ENCODE peak calls at places on chromosomes 13 and 19, in five cellular contexts. P is IMR-90, D is HepG2, Y is K562, T is H1. I is an unnamed sample.

GRCh38 chr19:50759886-50760285 is 10.4 kb upstream of the GPR32 start:
- DNase-seq in Y (peak), D (peak), T (no peak), P (peak), I (peak)

GRCh38 chr13:30978981-30979956 is 46.8 kb downstream of the TEX26 start:
- DNase-seq in Y (peak), D (peak), P (no peak), T (peak), I (peak)

GRCh38 chr19:55657004-55657747 is 2.3 kb downstream of the U2AF2 start:
- DNase-seq in Y (peak), D (no peak), P (no peak), T (no peak), I (no peak)

GRCh38 chr19:42122691-42123607 is 9.3 kb downstream of the POU2F2 start:
- DNase-seq in P (no peak), D (no peak), T (no peak), Y (no peak), I (no peak)

GRCh38 chr19:6801397-6802086 is 29.0 kb downstream of the VAV1 start:
- DNase-seq in P (no peak), Y (peak), T (peak), D (no peak), I (peak)

GRCh38 chr19:5141278-5141925 is 172.5 kb downstream of the KDM4B start:
- DNase-seq in P (peak), T (no peak), Y (no peak), D (no peak), I (no peak)

GRCh38 chr19:32396046-32396652 is 9.4 kb upstream of the DPY19L3 start:
- DNase-seq in T (no peak), Y (no peak), D (no peak), P (no peak), I (no peak)

GRCh38 chr19:2280633-2281264 is 1.2 kb downstream of the PEAK3 start:
- DNase-seq in T (no peak), Y (no peak), P (no peak), D (no peak), I (no peak)

GRCh38 chr13:39600766-39601165 is 2.2 kb downstream of the LHFPL6 start:
- DNase-seq in Y (no peak), P (no peak), D (no peak), T (peak), I (no peak)

GRCh38 chr13:107258599-107259187 is 690.8 kb upstream of the ARGLU1 start:
- DNase-seq in T (no peak), P (peak), Y (no peak), D (no peak), I (no peak)

GRCh38 chr13:98707309-98707999 is 45.0 kb downstream of the SLC15A1 start:
- DNase-seq in D (no peak), T (no peak), Y (no peak), P (no peak), I (no peak)

GRCh38 chr19:51201712-51202111 is 23.2 kb upstream of the CD33 start:
- DNase-seq in P (no peak), Y (no peak), T (no peak), D (no peak), I (no peak)

GRCh38 chr13:110520431-110521295 is 40.9 kb downstream of the RAB20 start:
- DNase-seq in T (no peak), P (peak), Y (no peak), D (no peak), I (peak)

GRCh38 chr19:5903054-5903501 is 512 bp downstream of the NDUFA11 start:
- DNase-seq in D (no peak), T (no peak), Y (peak), P (peak), I (no peak)

GRCh38 chr13:44394649-44395048 is 21.0 kb downstream of the SERP2 start:
- DNase-seq in Y (no peak), D (no peak), P (no peak), T (no peak), I (no peak)

GRCh38 chr19:31312004-31312403 is 37.2 kb downstream of the TSHZ3 start:
- DNase-seq in P (peak), Y (peak), D (no peak), T (no peak), I (no peak)

GRCh38 chr19:38793186-38793585 is 4.2 kb downstream of the LGALS7B start:
- DNase-seq in D (no peak), T (no peak), P (peak), Y (no peak), I (no peak)

GRCh38 chr19:51713319-51714285 is 10.2 kb downstream of the HAS1 start:
- DNase-seq in D (no peak), P (no peak), Y (no peak), T (no peak), I (no peak)

GRCh38 chr13:29859971-29860370 is 9.6 kb upstream of the UBL3 start:
- DNase-seq in P (peak), D (no peak), Y (no peak), T (no peak), I (no peak)

GRCh38 chr13:94886191-94886590 is 173.8 kb upstream of the SOX21 start:
- DNase-seq in D (no peak), P (no peak), T (no peak), Y (no peak), I (no peak)

GRCh38 chr19:18049390-18049789 is 37.3 kb downstream of the IL12RB1 start:
- DNase-seq in D (no peak), Y (no peak), T (no peak), P (peak), I (no peak)

GRCh38 chr13:107124129-107124718 is 556.3 kb upstream of the ARGLU1 start:
- DNase-seq in T (no peak), D (peak), Y (no peak), P (peak), I (peak)

GRCh38 chr13:105638446-105638845 is 897.0 kb downstream of the EFNB2 start:
- DNase-seq in Y (no peak), D (no peak), P (peak), T (no peak), I (no peak)

GRCh38 chr13:26624572-26624971 is 67.1 kb downstream of the WASF3 start:
- DNase-seq in P (no peak), D (no peak), T (no peak), Y (no peak), I (no peak)

GRCh38 chr19:41437944-41438574 is 1.7 kb downstream of the DMAC2 start:
- DNase-seq in Y (no peak), T (no peak), D (no peak), P (no peak), I (no peak)

GRCh38 chr13:40247845-40248244 is 418.6 kb downstream of the FOXO1 start:
- DNase-seq in P (no peak), T (no peak), D (no peak), Y (no peak), I (no peak)

GRCh38 chr13:29758591-29759114 is 91.8 kb downstream of the UBL3 start:
- DNase-seq in P (no peak), D (peak), T (no peak), Y (peak), I (no peak)

GRCh38 chr13:59247166-59247565 is 916.6 kb downstream of the DIAPH3 start:
- DNase-seq in P (no peak), D (no peak), T (no peak), Y (peak), I (no peak)

GRCh38 chr13:111418101-111418500 is 97.7 kb downstream of the TEX29 start:
- DNase-seq in D (no peak), P (no peak), T (no peak), Y (no peak), I (no peak)

GRCh38 chr13:44238011-44238421 is 135.6 kb upstream of the SERP2 start:
- DNase-seq in D (no peak), Y (no peak), P (peak), T (no peak), I (no peak)

GRCh38 chr13:101309014-101309619 is 107.2 kb downstream of the NALCN start:
- DNase-seq in D (no peak), T (no peak), Y (no peak), P (peak), I (no peak)

GRCh38 chr13:25868483-25868882 is 183.3 kb downstream of the SHISA2 start:
- DNase-seq in Y (no peak), T (no peak), D (no peak), P (no peak), I (no peak)

GRCh38 chr13:40803316-40803715 is 13.9 kb downstream of the SLC25A15 start:
- DNase-seq in T (no peak), D (no peak), P (no peak), Y (no peak), I (no peak)

GRCh38 chr13:99104396-99104795 is 96.3 kb upstream of the UBAC2 start:
- DNase-seq in P (no peak), D (no peak), T (no peak), Y (peak), I (no peak)

GRCh38 chr19:8515317-8515716 is 1.4 kb upstream of the ZNF414 start:
- DNase-seq in D (no peak), T (no peak), Y (peak), P (no peak), I (no peak)

GRCh38 chr19:53873451-53874383 is 6.0 kb downstream of the MYADM start:
- DNase-seq in D (no peak), T (no peak), P (no peak), Y (no peak), I (no peak)
- TF ChIP-seq MAFK in D (no peak), T (no peak), P (no peak), Y (no peak), I (no peak)

GRCh38 chr19:40431698-40432097 is 5.9 kb upstream of the SERTAD1 start:
- DNase-seq in P (no peak), D (no peak), Y (no peak), T (no peak), I (no peak)

GRCh38 chr19:40438284-40438683 is 5.9 kb downstream of the SERTAD3 start:
- DNase-seq in P (no peak), D (no peak), T (no peak), Y (no peak), I (no peak)

GRCh38 chr19:40433391-40434216 is 7.8 kb upstream of the SERTAD1 start:
- DNase-seq in T (peak), P (peak), D (peak), Y (peak), I (peak)
- TF ChIP-seq POLR2A in T (peak), P (peak), D (peak), Y (peak), I (peak)

DNA sequence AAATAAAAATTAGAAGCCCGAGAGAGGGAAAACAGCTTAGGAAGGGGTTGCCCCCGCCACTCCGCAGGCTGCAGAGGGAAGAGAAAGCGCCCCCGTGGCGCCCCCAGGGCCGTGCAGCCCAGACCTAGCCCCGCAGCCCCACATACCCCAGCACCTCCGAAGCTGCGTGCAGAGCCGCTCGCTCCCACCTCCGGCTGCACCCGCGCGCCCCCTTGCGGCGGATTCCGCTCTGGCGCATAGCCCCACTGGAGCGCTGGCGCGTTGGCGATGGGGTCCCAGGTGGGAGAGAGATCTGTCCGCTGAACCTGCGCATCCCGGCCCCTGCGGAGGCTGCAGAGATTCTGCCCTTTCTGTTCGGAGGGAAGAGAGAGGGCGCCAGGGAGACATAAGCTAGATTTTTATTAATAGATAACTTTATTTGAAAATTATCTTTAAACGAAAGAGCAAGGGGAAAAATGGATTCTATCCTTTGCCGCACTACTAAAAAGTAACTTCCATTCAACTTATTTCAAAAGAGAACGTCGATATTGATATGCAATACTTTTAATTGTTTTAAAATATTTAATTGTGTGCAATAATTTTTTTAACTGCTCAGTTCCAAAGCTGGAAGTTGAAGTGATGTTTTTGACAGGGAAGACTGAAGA is 11.7 kb upstream of the CLN5 start:
- DNase-seq in Y (peak), D (peak), P (peak), T (peak), I (peak)
- TF ChIP-seq MAFK in Y (no peak), D (no peak), P (no peak), T (no peak), I (no peak)

DNA sequence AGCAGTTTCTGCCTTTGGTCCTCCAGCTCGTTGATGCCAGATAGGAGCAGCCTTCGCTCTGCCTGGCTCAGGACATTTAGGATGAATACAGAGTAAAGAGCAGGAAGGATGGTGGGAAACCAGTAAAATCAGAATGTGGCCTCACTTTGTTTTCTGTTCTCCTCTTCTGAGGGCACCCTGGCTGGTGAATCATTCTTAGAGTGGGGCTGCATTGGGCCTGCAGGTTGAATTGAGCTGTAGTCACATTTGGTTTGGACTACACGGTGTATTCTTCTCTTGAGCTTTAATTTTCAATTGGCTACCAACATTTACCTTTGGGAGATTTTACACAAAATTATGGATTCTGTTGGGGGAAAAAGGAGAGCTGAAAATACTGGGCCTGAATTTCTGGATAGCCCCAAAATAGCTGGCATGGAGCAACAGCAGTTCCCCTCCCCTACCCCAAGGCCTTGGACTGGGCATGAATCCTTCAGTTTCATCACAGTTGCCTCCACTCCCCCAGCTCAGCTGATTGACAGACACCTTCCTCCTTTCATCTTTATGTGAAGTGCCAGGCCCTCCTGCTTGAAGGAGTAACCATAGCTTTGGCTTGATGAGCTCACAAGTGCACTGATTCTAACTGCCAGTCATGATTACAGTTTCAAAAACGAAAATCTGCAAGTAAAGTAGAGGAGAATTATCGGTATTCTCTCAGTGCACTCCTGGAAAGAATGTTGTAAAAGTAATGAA is 24.3 kb downstream of the ERCC5 start:
- DNase-seq in T (no peak), Y (no peak), P (no peak), D (no peak), I (no peak)
- TF ChIP-seq POLR2A in T (no peak), Y (no peak), P (no peak), D (no peak), I (no peak)

GRCh38 chr19:46732966-46733692 is 12.7 kb upstream of the FKRP start:
- DNase-seq in Y (no peak), D (no peak), T (no peak), P (peak), I (peak)
- TF ChIP-seq MAFK in Y (no peak), D (no peak), T (no peak), P (peak), I (peak)